ENCODE peak calls at places on chromosomes 1 and 21, in six cellular contexts. K, J, X, G, B and Y are unnamed samples.

GRCh38 chr1:195941314-195941713 is 666.9 kb downstream of the KCNT2 start:
- DNase-seq in K (no peak), J (no peak), X (no peak), G (no peak), B (no peak), Y (no peak)

GRCh38 chr1:119227446-119227845 is 87.0 kb upstream of the WARS2 start:
- DNase-seq in K (no peak), J (no peak), X (no peak), G (no peak), B (peak), Y (no peak)

GRCh38 chr1:225911207-225912130 is 12.6 kb downstream of the PYCR2 start:
- DNase-seq in K (peak), J (peak), X (peak), G (peak), B (no peak), Y (peak)

GRCh38 chr1:902802-903201 is 20.9 kb upstream of the SAMD11 start:
- DNase-seq in K (no peak), J (no peak), X (no peak), G (no peak), B (no peak), Y (no peak)

GRCh38 chr1:39450956-39451601 is 40.4 kb upstream of the BMP8A start:
- DNase-seq in K (no peak), J (no peak), X (peak), G (no peak), B (no peak), Y (no peak)

GRCh38 chr1:53899206-53899628 is 5.2 kb downstream of the DIO1 start:
- DNase-seq in K (peak), J (peak), X (peak), G (no peak), B (no peak), Y (no peak)

GRCh38 chr1:35929730-35930592 is 944 bp upstream of the AGO3 start:
- DNase-seq in K (peak), J (peak), X (peak), G (peak), B (peak), Y (peak)

GRCh38 chr21:33976082-33976979 is 60.7 kb upstream of the ATP5PO start:
- DNase-seq in K (no peak), J (peak), X (peak), G (peak), B (peak), Y (peak)

GRCh38 chr1:197781998-197782718 is 6.9 kb upstream of the DENND1B start:
- DNase-seq in K (no peak), J (no peak), X (no peak), G (no peak), B (peak), Y (no peak)

GRCh38 chr1:206555473-206555935 is 48.2 kb downstream of the RASSF5 start:
- DNase-seq in K (no peak), J (peak), X (no peak), G (no peak), B (peak), Y (no peak)

GRCh38 chr1:239587066-239587465 is 200.7 kb downstream of the CHRM3 start:
- DNase-seq in K (no peak), J (no peak), X (no peak), G (no peak), B (no peak), Y (no peak)

GRCh38 chr1:169576241-169576933 is 9.9 kb downstream of the F5 start:
- DNase-seq in K (no peak), J (no peak), X (peak), G (no peak), B (no peak), Y (no peak)

GRCh38 chr1:116466810-116467557 is 93.9 kb downstream of the ATP1A1 start:
- DNase-seq in K (no peak), J (no peak), X (no peak), G (no peak), B (no peak), Y (no peak)

GRCh38 chr1:234702342-234703000 is 92.5 kb upstream of the IRF2BP2 start:
- DNase-seq in K (no peak), J (no peak), X (no peak), G (no peak), B (no peak), Y (peak)

GRCh38 chr1:57254006-57254405 is 169.9 kb downstream of the DAB1 start:
- DNase-seq in K (no peak), J (no peak), X (no peak), G (no peak), B (no peak), Y (no peak)

GRCh38 chr1:58779837-58780585 is 3.8 kb downstream of the JUN start:
- DNase-seq in K (peak), J (peak), X (peak), G (no peak), B (no peak), Y (peak)

GRCh38 chr21:16942703-16943102 is 570.1 kb upstream of the CXADR start:
- DNase-seq in K (no peak), J (no peak), X (peak), G (peak), B (no peak), Y (no peak)

GRCh38 chr21:41932576-41933258 is 21.1 kb downstream of the C2CD2 start:
- DNase-seq in K (no peak), J (no peak), X (peak), G (no peak), B (peak), Y (peak)

GRCh38 chr1:93704063-93704462 is 22.4 kb upstream of the BCAR3 start:
- DNase-seq in K (no peak), J (peak), X (no peak), G (no peak), B (no peak), Y (peak)

GRCh38 chr1:211327341-211327921 is 798 bp downstream of the TRAF5 start:
- DNase-seq in K (no peak), J (peak), X (no peak), G (no peak), B (peak), Y (no peak)

GRCh38 chr1:25487628-25488027 is 55.8 kb upstream of the LDLRAP1 start:
- DNase-seq in K (no peak), J (no peak), X (peak), G (no peak), B (peak), Y (no peak)
- TF ChIP-seq CTCF in K (no peak), J (peak), X (peak), G (peak), B (peak), Y (no peak)

GRCh38 chr1:6502000-6502891 is 10.8 kb upstream of the PLEKHG5 start:
- DNase-seq in K (peak), J (no peak), X (no peak), G (no peak), B (no peak), Y (peak)
- TF ChIP-seq POLR2AphosphoS5 in K (no peak), J (no peak), X (no peak), G (no peak), B (no peak), Y (no peak)

DNA sequence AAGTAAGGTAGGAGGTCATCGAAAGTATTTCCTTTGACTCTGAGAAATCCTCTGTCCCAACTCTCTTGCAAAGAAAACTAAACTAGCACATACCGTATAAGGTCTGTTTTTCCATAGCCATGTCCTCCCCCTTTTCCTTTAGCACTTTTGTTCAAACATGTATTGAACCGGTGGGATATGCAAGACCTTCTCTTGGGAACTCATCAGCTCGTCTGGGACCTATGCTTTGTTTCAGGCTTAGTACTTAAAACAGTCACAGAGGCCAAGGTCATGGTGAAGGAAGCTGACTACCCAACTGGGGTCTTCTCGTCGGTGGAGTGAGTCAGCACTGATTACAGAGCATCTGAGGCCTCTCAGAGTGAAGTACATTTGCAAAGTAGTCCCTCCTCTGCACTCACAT is 185.0 kb downstream of the ZBTB18 start:
- DNase-seq in K (no peak), J (no peak), X (peak), G (no peak), B (no peak), Y (no peak)
- TF ChIP-seq EP300 in K (no peak), J (no peak), X (no peak), G (no peak), B (no peak), Y (no peak)

GRCh38 chr1:94738371-94738770 is 81.8 kb upstream of the SLC44A3 start:
- DNase-seq in K (no peak), J (no peak), X (no peak), G (no peak), B (no peak), Y (no peak)

GRCh38 chr1:94736073-94736472 is 84.1 kb upstream of the SLC44A3 start:
- DNase-seq in K (no peak), J (no peak), X (no peak), G (no peak), B (no peak), Y (no peak)

GRCh38 chr1:94734963-94735899 is 84.9 kb upstream of the SLC44A3 start:
- DNase-seq in K (peak), J (peak), X (no peak), G (no peak), B (peak), Y (no peak)

GRCh38 chr1:94736549-94736948 is 83.6 kb upstream of the SLC44A3 start:
- DNase-seq in K (no peak), J (no peak), X (peak), G (no peak), B (no peak), Y (no peak)

DNA sequence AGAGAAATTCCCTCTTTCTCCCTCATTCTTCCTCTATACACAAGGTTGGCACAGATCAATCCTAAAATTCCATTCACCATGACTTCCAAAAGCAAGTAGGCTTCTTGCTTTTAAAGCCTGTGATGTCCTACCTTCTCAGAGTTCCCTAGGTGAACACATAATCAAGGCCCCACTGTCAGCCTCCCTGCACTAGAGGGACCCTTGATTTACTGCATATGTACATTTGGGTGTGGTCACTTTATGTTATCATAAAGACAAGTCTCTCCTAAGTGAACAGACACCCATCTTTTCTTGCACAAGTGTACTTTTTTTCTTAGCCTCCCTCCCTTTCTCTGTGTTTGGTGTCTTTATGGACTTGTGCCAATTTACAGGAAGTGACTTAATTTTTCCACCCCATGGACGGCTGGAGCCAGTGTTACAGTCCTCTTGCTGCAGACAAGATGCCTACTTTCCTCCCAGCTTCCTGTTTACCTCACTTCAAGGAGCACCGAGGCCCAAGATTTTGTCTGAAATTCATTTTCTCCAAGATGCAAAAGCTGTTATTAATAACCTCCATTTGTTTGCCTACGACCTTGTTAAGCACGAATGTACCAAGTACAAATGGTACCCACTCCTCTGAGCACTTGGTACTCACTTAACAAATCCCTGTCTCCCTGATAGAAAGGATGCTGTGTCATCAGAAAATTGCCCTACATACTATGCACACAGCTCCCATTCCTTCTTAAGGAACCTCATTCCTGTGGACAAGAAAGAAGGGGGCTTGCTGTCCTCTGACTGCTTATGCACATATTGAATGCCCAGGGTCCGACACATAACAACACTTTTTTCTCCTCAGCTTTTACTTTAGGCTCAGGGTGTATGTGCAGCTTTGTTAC is 82.8 kb upstream of the SLC44A3 start:
- DNase-seq in K (no peak), J (no peak), X (no peak), G (no peak), B (no peak), Y (no peak)
- TF ChIP-seq CTCF in K (no peak), J (no peak), X (no peak), G (no peak), B (no peak), Y (no peak)

GRCh38 chr1:8396912-8397406 is 79.0 kb downstream of the SLC45A1 start:
- DNase-seq in K (no peak), J (peak), X (peak), G (no peak), B (peak), Y (peak)
- TF ChIP-seq POLR2AphosphoS5 in K (peak), J (peak), X (no peak), G (no peak), B (no peak), Y (peak)

DNA sequence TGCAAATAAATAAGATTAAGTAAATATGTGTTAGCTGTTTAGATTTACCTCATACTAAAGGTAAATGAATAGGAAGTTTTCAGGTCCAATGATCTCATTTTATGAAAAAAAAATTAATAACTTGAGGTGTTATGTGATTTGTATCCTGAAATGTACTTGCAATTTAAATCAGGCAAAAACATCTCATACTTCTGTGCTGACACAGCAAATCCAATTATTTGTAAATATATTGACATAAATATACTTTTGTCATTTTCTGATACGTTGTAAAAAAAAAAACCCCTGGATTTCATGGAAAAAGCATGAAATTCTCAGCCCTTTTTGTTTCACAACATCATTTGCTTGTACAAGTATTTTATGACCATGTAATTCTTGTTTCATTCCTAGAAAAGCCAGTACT is 184.1 kb upstream of the NCAM2 start:
- DNase-seq in K (no peak), J (no peak), X (no peak), G (no peak), B (no peak), Y (no peak)
- TF ChIP-seq EP300 in K (no peak), J (no peak), X (no peak), G (no peak), B (no peak), Y (no peak)

DNA sequence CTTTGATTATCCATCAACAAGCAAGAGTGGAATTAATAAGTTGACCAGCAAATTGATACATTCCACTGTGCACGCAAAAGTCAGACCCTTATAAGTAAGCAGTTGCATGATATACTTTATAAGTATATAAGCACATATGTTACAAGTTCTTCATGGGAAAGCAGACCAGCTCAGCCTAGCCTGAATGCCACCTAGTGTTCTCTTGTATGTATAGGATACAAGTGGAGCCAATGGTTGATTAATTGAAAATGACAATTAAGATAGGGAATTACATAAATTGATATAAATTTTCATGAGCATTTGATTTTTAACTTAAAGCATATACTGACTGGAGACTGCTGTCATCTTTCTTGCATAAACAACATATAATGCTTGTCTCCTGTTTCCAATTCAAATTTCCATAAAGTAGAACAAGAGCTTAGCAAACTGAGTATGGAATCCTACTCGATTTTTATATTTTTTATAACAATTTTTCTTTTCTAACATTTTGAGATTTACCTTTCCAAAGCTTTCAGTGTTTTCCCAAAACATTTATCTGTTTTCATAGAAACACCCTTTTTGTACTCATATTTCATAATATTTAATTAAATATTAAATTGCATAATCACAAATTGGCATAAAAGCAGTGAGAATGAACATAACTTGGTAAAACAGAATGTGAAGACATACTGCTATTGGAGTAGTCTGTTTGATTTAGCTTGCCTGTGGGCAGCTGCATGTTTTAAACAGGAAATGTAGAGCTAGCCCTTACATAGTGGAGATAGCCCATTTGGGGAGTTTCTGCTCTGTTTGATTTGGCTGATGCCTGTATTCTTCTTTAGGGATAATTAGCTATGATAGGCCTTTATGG is 62.8 kb downstream of the MAGI3 start:
- DNase-seq in K (peak), J (peak), X (peak), G (no peak), B (peak), Y (no peak)
- TF ChIP-seq CTCF in K (peak), J (peak), X (peak), G (peak), B (peak), Y (no peak)